ENCODE peak calls at places on chromosomes 2 and 18, in seven cellular contexts. K is uterus; L is dorsolateral prefrontal cortex; W is endodermal cell; G is ovary; C is CD4-positive, alpha-beta T cell; S is IMR-90. M is an unnamed sample.
A peak's percentile ranks its signal among the peaks of the same experiment; 100 is the strongest.

GRCh38 chr2:73111300-73112025 is 1.3 kb downstream of the RAB11FIP5 start:
- DNase-seq in K (no peak), L (no peak), W (peak; percentile 86), G (peak; percentile 44), C (no peak), S (no peak), M (no peak)

GRCh38 chr2:169923977-169924376 is 96.7 kb downstream of the UBR3 start:
- DNase-seq in K (no peak), L (no peak), W (no peak), G (no peak), C (no peak), S (no peak), M (no peak)

GRCh38 chr2:40164736-40165502 is 287.0 kb downstream of the SLC8A1 start:
- DNase-seq in K (no peak), L (no peak), W (no peak), G (no peak), C (no peak), S (no peak), M (no peak)

GRCh38 chr2:172859821-172860707 is 124.4 kb downstream of the RAPGEF4 start:
- DNase-seq in K (no peak), L (no peak), W (no peak), G (no peak), C (no peak), S (no peak), M (no peak)

GRCh38 chr2:196941398-196942078 is 15.0 kb upstream of the PGAP1 start:
- DNase-seq in K (no peak), L (no peak), W (no peak), G (no peak), C (no peak), S (no peak), M (no peak)

GRCh38 chr2:233430091-233430490 is 75.8 kb downstream of the DGKD start:
- DNase-seq in K (no peak), L (no peak), W (no peak), G (no peak), C (no peak), S (peak; percentile 54), M (no peak)

GRCh38 chr2:25018681-25019080 is 23.2 kb upstream of the EFR3B start:
- DNase-seq in K (no peak), L (no peak), W (no peak), G (no peak), C (no peak), S (no peak), M (no peak)

GRCh38 chr2:8678731-8679566 is 2.9 kb upstream of the ID2 start:
- DNase-seq in K (peak; percentile 91), L (peak; percentile 93), W (peak; percentile 96), G (peak; percentile 93), C (peak; percentile 69), S (peak; percentile 91), M (peak; percentile 85)

GRCh38 chr2:171522804-171523338 is 597 bp downstream of the CYBRD1 start:
- DNase-seq in K (peak; percentile 50), L (no peak), W (peak; percentile 85), G (peak; percentile 74), C (no peak), S (no peak), M (no peak)

GRCh38 chr2:174246944-174247381 is 1.4 kb downstream of the OLA1 start:
- DNase-seq in K (no peak), L (no peak), W (peak; percentile 49), G (no peak), C (no peak), S (no peak), M (no peak)

GRCh38 chr2:35114765-35115164 is 1240.8 kb upstream of the CRIM1 start:
- DNase-seq in K (no peak), L (no peak), W (peak; percentile 83), G (no peak), C (no peak), S (no peak), M (no peak)

GRCh38 chr2:142082363-142082762 is 48.5 kb downstream of the LRP1B start:
- DNase-seq in K (no peak), L (no peak), W (no peak), G (no peak), C (no peak), S (no peak), M (no peak)

GRCh38 chr18:76354348-76354747 is 140.7 kb downstream of the ZNF516 start:
- DNase-seq in K (peak; percentile 60), L (no peak), W (no peak), G (peak; percentile 60), C (no peak), S (peak; percentile 72), M (no peak)

GRCh38 chr2:238161291-238162051 is 2.7 kb downstream of the ERFE start:
- DNase-seq in K (no peak), L (peak; percentile 42), W (peak; percentile 30), G (peak; percentile 28), C (no peak), S (no peak), M (no peak)

GRCh38 chr2:238158807-238159539 is at the start of gene ERFE:
- DNase-seq in K (peak; percentile 40), L (peak; percentile 8), W (peak; percentile 89), G (peak; percentile 62), C (peak; percentile 14), S (peak; percentile 33), M (no peak)

GRCh38 chr2:238159676-238160205 is 971 bp downstream of the ERFE start:
- DNase-seq in K (no peak), L (no peak), W (peak; percentile 52), G (peak; percentile 29), C (no peak), S (no peak), M (no peak)

GRCh38 chr2:238162171-238162515 is 3.4 kb downstream of the ERFE start:
- DNase-seq in K (no peak), L (peak; percentile 20), W (no peak), G (no peak), C (no peak), S (no peak), M (no peak)

GRCh38 chr2:238160206-238161129 is 1.7 kb downstream of the ERFE start:
- DNase-seq in K (no peak), L (peak; percentile 41), W (peak; percentile 83), G (peak; percentile 31), C (no peak), S (peak; percentile 59), M (no peak)
- TF ChIP-seq CTCF in K (no peak), L (peak; percentile 63), W (peak; percentile 73), G (no peak), C (peak; percentile 22), S (peak; percentile 22), M (no peak)

GRCh38 chr2:71224935-71225334 is 2.0 kb downstream of the PAIP2B start:
- DNase-seq in K (no peak), L (no peak), W (no peak), G (no peak), C (no peak), S (no peak), M (no peak)

GRCh38 chr2:71224457-71224856 is 2.4 kb downstream of the PAIP2B start:
- DNase-seq in K (no peak), L (no peak), W (no peak), G (no peak), C (no peak), S (no peak), M (no peak)

GRCh38 chr2:71226965-71227560 is at the start of gene PAIP2B:
- DNase-seq in K (peak; percentile 99), L (peak; percentile 99), W (peak; percentile 100), G (peak; percentile 99), C (peak; percentile 98), S (peak; percentile 97), M (peak; percentile 99)

GRCh38 chr2:71223767-71224333 is 3.1 kb downstream of the PAIP2B start:
- DNase-seq in K (peak; percentile 19), L (peak; percentile 82), W (peak; percentile 90), G (peak; percentile 61), C (no peak), S (peak; percentile 16), M (peak; percentile 31)

GRCh38 chr2:71226391-71226964 is 425 bp downstream of the PAIP2B start:
- DNase-seq in K (no peak), L (peak; percentile 49), W (peak; percentile 74), G (peak; percentile 67), C (peak; percentile 4), S (no peak), M (peak; percentile 29)
- H3K27me3 ChIP-seq in K (no peaks in the 10 kb centered on the region), L (no peaks in the 10 kb centered on the region), W (peaks cover 7% of the 10 kb centered on the region), G (no peaks in the 10 kb centered on the region), C (no peaks in the 10 kb centered on the region), S (peaks cover 4% of the 10 kb centered on the region), M (no peaks in the 10 kb centered on the region)

GRCh38 chr2:95121150-95121494 is 486 bp downstream of the MRPS5 start:
- DNase-seq in K (no peak), L (no peak), W (no peak), G (no peak), C (no peak), S (peak; percentile 17), M (no peak)

GRCh38 chr2:95122197-95122551 is 566 bp upstream of the MRPS5 start:
- DNase-seq in K (no peak), L (no peak), W (no peak), G (no peak), C (no peak), S (no peak), M (no peak)

DNA sequence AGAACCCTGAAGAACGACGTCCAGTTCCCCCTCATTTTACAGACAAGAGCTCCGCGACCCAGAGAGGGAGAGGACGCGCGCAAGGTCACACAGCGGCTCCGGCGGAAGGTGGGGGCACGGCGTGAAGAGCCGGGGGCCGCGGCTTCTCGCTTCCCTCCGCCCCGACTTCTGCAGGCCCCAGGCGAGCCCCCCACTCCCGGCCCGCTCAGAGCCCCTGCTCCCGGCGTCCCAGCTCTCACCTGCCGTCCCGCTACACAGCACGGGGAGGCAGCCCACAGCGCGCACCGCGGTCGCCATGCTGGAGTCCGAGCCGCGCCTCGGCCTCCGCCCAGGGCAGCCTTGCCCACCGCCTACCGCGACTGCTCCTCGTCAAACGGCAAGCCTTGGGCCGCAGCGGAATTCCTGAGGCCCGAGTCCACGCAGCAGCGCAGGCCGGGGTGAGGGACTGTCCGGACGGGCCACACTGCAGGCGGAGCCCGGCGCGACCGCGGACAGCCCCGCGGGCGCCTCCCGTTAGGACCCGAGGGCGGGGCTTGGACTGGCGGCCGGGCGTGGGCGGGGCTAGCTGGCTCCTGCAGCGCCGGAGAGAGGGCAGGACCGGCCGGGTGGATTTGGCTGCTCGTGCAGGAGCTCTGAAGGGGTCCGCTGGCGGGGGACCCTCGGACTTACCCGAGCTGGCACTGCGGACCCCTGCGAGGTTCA is at the start of gene MRPS5:
- DNase-seq in K (peak; percentile 89), L (peak; percentile 78), W (peak; percentile 93), G (peak; percentile 92), C (peak; percentile 81), S (peak; percentile 50), M (peak; percentile 73)
- TF ChIP-seq CTCF in K (peak; percentile 18), L (peak; percentile 5), W (peak; percentile 41), G (peak; percentile 21), C (no peak), S (peak; percentile 10), M (no peak)

DNA sequence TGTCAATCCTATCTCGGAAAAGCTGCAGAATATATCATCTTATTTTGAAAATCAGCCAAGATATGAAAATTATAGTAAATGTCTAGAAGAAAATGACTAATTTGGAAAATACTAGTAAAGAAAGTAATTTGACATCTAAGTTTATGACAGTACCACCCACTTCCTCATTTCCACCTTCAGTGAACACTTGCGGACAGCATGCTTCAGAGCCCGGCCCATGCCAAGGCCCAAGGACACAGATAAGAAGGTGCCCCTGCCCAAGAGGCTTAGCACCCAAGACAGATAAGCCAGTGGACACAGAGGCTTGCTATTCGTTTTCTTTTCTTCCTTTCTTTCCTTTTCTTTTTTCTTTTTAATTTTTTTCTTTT is 4.8 kb upstream of the KCNG2 start:
- DNase-seq in K (no peak), L (no peak), W (no peak), G (no peak), C (no peak), S (no peak), M (no peak)
- H3K27me3 ChIP-seq in K (peaks cover 10% of the 10 kb centered on the region), L (peaks cover 36% of the 10 kb centered on the region), W (peaks cover 60% of the 10 kb centered on the region), G (no peaks in the 10 kb centered on the region), C (peaks cover 60% of the 10 kb centered on the region), S (peaks cover 17% of the 10 kb centered on the region), M (no peaks in the 10 kb centered on the region)

GRCh38 chr2:203394519-203395227 is 66.5 kb downstream of the ABI2 start:
- DNase-seq in K (no peak), L (no peak), W (peak; percentile 61), G (no peak), C (no peak), S (no peak), M (no peak)
- TF ChIP-seq CTCF in K (no peak), L (no peak), W (peak; percentile 70), G (no peak), C (no peak), S (no peak), M (no peak)

M was measured in tibial nerve.